ENCODE peak calls at places on chromosomes 1 and 21, in five cellular contexts. M, S, F, H and Z are unnamed samples. For H3K36me3 and H3K27me3, the result is how much of the 10 kb centered on the place peaks cover.

GRCh38 chr1:90995495-90995894 is 26.3 kb downstream of the ZNF644 start:
- DNase-seq in S (no peak), H (no peak), M (no peak), F (no peak), Z (no peak)

GRCh38 chr1:176669782-176670181 is 206.8 kb downstream of the PAPPA2 start:
- DNase-seq in S (no peak), H (no peak), M (no peak), F (no peak), Z (no peak)

GRCh38 chr1:163528710-163529348 is 207.1 kb downstream of the NUF2 start:
- DNase-seq in M (peak), H (no peak), F (no peak), S (peak), Z (no peak)

GRCh38 chr21:29217818-29218252 is 80.9 kb upstream of the BACH1 start:
- DNase-seq in M (no peak), H (no peak), F (no peak), S (peak), Z (peak)

GRCh38 chr1:244346972-244347618 is 104.6 kb downstream of the ADSS2 start:
- DNase-seq in F (no peak), S (peak), H (no peak), M (no peak), Z (no peak)

GRCh38 chr1:53754484-53755312 is 15.7 kb upstream of the GLIS1 start:
- DNase-seq in M (no peak), S (peak), F (no peak), H (peak), Z (no peak)

GRCh38 chr1:236066828-236067386 is 2.0 kb upstream of the NID1 start:
- DNase-seq in F (peak), H (peak), M (peak), S (no peak), Z (no peak)

GRCh38 chr1:78561856-78562255 is 58.4 kb upstream of the IFI44L start:
- DNase-seq in S (no peak), H (no peak), F (no peak), M (no peak), Z (no peak)

GRCh38 chr21:26100573-26100972 is 70.0 kb downstream of the APP start:
- DNase-seq in M (no peak), S (no peak), H (no peak), F (no peak), Z (no peak)

GRCh38 chr21:42721341-42721824 is 68.0 kb downstream of the PDE9A start:
- DNase-seq in M (no peak), S (no peak), H (no peak), F (no peak), Z (peak)

GRCh38 chr1:20634594-20635084 is 1.4 kb downstream of the PINK1 start:
- DNase-seq in H (no peak), F (no peak), S (peak), M (peak), Z (peak)

GRCh38 chr1:207842506-207842905 is 68.4 kb downstream of the CD34 start:
- DNase-seq in M (no peak), H (no peak), F (no peak), S (no peak), Z (no peak)

GRCh38 chr1:23018661-23019093 is 591 bp upstream of the KDM1A start:
- DNase-seq in M (no peak), F (no peak), H (no peak), S (peak), Z (no peak)

GRCh38 chr1:55931272-55931940 is 648.0 kb downstream of the PLPP3 start:
- DNase-seq in S (peak), M (no peak), H (no peak), F (no peak), Z (no peak)

DNA sequence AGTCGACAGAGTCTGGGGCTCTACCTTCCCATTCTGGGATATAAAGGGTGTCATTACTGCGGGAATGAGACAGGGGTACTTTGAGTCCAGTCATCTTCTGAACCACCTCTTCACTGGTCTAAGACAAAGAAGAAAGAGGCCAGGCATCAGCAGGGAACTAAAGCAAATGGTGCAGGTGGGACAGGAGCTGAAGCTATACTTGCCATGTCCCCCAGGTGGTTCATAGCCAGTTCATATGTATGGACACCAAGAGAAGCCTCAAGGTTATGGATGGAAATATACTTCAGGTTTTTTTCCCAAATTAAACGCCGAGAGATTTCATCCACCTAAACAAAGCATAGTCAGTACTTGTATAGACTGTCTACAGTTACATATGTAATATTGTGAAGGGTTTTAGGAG is 2.2 kb downstream of the CTSK start:
- DNase-seq in F (no peak), H (no peak), S (no peak), M (no peak), Z (no peak)
- H3K4me3 ChIP-seq in F (no peak), H (no peak), S (no peak), M (no peak), Z (no peak)

GRCh38 chr1:229035054-229035747 is 235.7 kb upstream of the RAB4A start:
- DNase-seq in M (no peak), F (no peak), H (no peak), S (no peak), Z (no peak)
- H3K36me3 ChIP-seq in M (under half), F (under half), H (under half), S (under half), Z (under half)

DNA sequence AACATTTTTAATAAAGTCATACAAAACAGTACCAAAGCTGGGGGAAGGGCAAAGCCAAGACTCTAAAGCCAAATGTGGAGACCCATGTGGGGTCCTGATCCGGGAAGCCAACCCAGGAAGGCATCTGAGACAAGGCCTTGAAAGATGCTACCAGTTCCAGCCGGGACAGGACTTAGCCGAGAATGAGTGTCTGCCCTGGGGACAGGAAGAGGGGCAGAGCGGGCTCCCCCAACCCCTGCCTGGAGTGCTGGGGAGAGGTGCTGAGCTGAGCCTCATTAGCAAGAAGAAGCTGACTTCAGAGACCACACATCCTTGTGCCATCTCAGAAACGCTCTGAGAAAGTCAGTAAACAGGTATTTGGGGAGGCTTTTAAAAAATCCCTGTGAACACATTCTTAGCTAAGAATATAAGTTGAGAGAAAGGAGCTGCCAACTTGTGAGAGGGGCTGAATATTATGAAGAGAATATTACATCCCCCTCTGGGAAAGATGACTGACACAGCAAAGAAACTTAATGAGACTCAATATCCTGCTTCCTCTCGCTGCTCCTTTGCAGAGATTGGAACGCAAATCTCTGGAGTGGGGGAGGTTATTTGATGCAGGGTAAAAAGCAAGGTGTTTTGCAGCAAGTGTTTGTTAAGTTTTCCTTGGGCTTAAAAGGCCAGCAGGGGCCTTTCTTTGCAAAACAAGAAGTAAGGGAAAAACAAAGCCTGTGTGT is 103.3 kb upstream of the KCND3 start:
- DNase-seq in F (no peak), S (no peak), M (no peak), H (no peak), Z (no peak)
- H3K27me3 ChIP-seq in F (under half), S (under half), M (under half), H (under half), Z (under half)

GRCh38 chr1:46133946-46134345 is 1.5 kb upstream of the PIK3R3 start:
- DNase-seq in F (no peak), S (no peak), M (no peak), H (no peak), Z (no peak)
- H3K4me3 ChIP-seq in F (no peak), S (peak), M (peak), H (no peak), Z (peak)

GRCh38 chr1:14055442-14056225 is 355.6 kb downstream of the PRDM2 start:
- DNase-seq in S (no peak), F (no peak), M (no peak), H (no peak), Z (peak)

GRCh38 chr1:14061204-14061603 is 361.2 kb downstream of the PRDM2 start:
- DNase-seq in H (no peak), F (no peak), M (no peak), S (no peak), Z (no peak)

DNA sequence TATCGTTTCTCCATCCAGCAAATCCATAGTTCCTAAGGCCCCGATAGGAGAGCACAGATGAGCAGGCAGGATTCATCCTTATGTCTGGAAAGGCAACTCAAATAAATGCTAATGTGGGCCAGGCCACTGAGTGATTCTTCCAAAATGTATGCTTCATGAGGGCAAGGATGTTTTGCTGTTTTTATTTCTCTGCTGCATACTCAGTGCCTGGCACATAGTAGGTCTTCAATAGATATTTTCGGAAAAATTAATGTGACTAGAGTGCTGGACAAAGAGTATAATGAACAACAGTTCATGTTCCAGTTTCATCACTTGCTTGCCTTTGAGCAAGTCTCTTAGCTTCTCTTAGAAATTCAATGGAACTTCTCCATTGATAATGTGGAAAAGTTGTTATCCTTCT is 357.7 kb downstream of the PRDM2 start:
- DNase-seq in F (no peak), S (no peak), H (no peak), M (no peak), Z (no peak)
- H3K36me3 ChIP-seq in F (under half), S (under half), H (under half), M (under half), Z (under half)

GRCh38 chr1:75132421-75133381 is 1.5 kb upstream of the LHX8 start:
- DNase-seq in S (peak), M (no peak), F (no peak), H (no peak), Z (no peak)
- H3K27me3 ChIP-seq in S (half or more), M (half or more), F (under half), H (under half), Z (under half)

DNA sequence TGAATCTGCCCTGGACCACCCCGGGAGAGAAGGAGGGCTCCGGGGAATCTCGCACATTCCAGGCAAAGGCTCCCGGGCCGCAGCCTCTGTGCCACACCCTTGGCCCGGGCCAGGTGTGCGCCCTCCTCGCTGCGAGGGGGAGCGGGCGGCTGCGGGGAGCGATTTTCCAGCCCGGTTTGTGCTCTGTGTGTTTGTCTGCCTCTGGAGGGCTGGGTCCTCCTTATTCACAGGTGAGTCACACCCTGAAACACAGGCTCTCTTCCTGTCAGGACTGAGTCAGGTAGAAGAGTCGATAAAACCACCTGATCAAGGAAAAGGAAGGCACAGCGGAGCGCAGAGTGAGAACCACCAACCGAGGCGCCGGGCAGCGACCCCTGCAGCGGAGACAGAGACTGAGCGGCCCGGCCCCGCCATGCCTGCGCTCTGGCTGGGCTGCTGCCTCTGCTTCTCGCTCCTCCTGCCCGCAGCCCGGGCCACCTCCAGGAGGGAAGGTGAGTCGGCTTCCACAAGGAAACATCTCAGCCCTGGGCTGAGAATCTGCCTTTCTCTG is at the start of gene LAMC2:
- DNase-seq in H (no peak), S (no peak), M (peak), F (no peak), Z (no peak)
- H3K4me3 ChIP-seq in H (no peak), S (peak), M (peak), F (no peak), Z (no peak)

GRCh38 chr1:223742861-223743517 is 30.6 kb downstream of the CAPN2 start:
- DNase-seq in H (no peak), S (no peak), F (no peak), M (no peak), Z (no peak)

GRCh38 chr1:223739366-223740057 is 27.2 kb downstream of the CAPN2 start:
- DNase-seq in H (no peak), S (peak), F (no peak), M (peak), Z (no peak)

GRCh38 chr1:223737342-223737741 is 25.0 kb downstream of the CAPN2 start:
- DNase-seq in S (no peak), H (no peak), M (no peak), F (no peak), Z (no peak)

GRCh38 chr1:223741861-223742260 is 29.5 kb downstream of the CAPN2 start:
- DNase-seq in H (no peak), S (no peak), F (no peak), M (no peak), Z (no peak)

DNA sequence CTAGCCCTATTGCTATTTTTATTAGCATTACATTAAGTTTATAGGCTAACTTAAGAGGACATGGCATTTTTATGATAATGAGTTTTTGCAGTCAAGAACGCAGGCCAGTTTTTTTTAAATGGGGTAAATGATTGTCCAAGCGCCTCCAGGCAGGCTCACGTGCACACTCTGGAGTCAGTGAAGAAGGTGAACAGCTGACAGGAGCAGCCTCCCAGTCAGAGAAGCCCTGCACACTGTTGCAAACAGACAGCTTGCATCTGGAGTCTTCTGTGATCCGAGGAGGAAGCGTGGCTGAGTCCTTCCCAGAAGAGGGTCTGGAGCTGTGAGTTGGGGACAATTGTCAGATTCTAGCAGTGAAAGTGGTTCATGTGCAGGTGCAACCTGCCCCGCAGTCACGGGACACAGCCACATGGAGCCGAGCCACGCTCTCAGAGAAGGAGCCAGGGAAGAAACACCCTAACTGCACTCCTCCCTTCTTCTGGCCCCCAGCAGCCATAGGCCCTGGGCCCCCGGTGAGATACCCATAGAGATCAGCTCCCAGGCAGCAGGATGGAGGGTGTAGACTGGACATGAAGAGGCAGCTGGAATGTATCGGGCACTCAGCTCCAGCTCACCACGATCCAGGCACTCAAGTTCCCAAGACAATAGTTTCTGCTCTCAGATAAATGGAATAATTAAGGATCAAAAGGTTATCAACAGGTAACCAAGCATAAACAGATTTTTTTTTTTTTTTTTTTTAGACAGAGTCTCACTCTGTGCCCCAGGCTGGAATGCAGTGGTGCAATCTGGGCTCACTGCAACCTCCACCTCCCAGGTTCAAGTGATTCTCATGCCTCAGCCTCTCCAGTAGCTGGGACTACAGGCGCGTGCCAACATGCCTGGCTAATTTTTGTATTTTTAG is 26.4 kb downstream of the CAPN2 start:
- DNase-seq in F (no peak), H (no peak), S (no peak), M (peak), Z (no peak)
- H3K36me3 ChIP-seq in F (under half), H (under half), S (under half), M (under half), Z (half or more)